ENCODE peak calls at places on chromosomes 1 and 21, in seven cellular contexts. G is activated CD4-positive, alpha-beta memory T cell treated with anti-CD3 and anti-CD28 coated beads, Interleukin-2, amount 10 ng/mL, durations not matched to agents 7 days and 5 days; B is HEK293T; Q is H54; C is immature natural killer cell; W is OCI-LY7; D is fibroblast of pulmonary artery. V is an unnamed sample.

GRCh38 chr1:160665330-160666078 is 18.7 kb upstream of the SLAMF1 start:
- DNase-seq in G (peak; percentile 64), B (no peak), Q (no peak), C (peak; percentile 23), W (peak; percentile 25), D (peak; percentile 77), V (peak; percentile 22)

GRCh38 chr1:99004270-99005141 is at the start of gene PLPPR5:
- DNase-seq in G (no peak), B (peak; percentile 55), Q (no peak), C (no peak), W (no peak), D (peak; percentile 26), V (no peak)

GRCh38 chr1:185539277-185539943 is 194.8 kb upstream of the HMCN1 start:
- DNase-seq in G (no peak), B (no peak), Q (no peak), C (no peak), W (no peak), D (no peak), V (no peak)

GRCh38 chr1:51331206-51332100 is 1.1 kb upstream of the TTC39A start:
- DNase-seq in G (no peak), B (peak; percentile 59), Q (peak; percentile 91), C (no peak), W (no peak), D (peak; percentile 41), V (peak; percentile 60)

GRCh38 chr1:59917026-59917784 is 9.4 kb downstream of the CYP2J2 start:
- DNase-seq in G (no peak), B (no peak), Q (no peak), C (no peak), W (no peak), D (no peak), V (no peak)

GRCh38 chr1:7224644-7225043 is 439.4 kb downstream of the CAMTA1 start:
- DNase-seq in G (no peak), B (no peak), Q (no peak), C (no peak), W (no peak), D (no peak), V (peak; percentile 69)

GRCh38 chr1:58524353-58524945 is 22.1 kb downstream of the OMA1 start:
- DNase-seq in G (no peak), B (no peak), Q (no peak), C (no peak), W (no peak), D (peak; percentile 61), V (no peak)

GRCh38 chr1:966135-966602 is at the start of gene PLEKHN1:
- DNase-seq in G (peak; percentile 61), B (no peak), Q (peak; percentile 80), C (no peak), W (no peak), D (no peak), V (peak; percentile 89)

GRCh38 chr1:113255728-113256347 is 134.5 kb upstream of the MAGI3 start:
- DNase-seq in G (no peak), B (no peak), Q (no peak), C (no peak), W (no peak), D (no peak), V (no peak)

GRCh38 chr1:220776254-220776653 is 10.5 kb upstream of the MTARC1 start:
- DNase-seq in G (no peak), B (no peak), Q (no peak), C (no peak), W (no peak), D (no peak), V (no peak)

GRCh38 chr1:209673631-209674417 is 1.4 kb upstream of the G0S2 start:
- DNase-seq in G (no peak), B (no peak), Q (no peak), C (no peak), W (no peak), D (peak; percentile 49), V (no peak)

GRCh38 chr1:215128514-215128913 is 46.0 kb downstream of the KCNK2 start:
- DNase-seq in G (no peak), B (no peak), Q (no peak), C (no peak), W (no peak), D (no peak), V (peak; percentile 7)

GRCh38 chr1:218339267-218339831 is 5.8 kb upstream of the TGFB2 start:
- DNase-seq in G (no peak), B (no peak), Q (no peak), C (no peak), W (peak; percentile 35), D (peak; percentile 69), V (peak; percentile 40)

GRCh38 chr1:244273845-244274619 is 177.7 kb downstream of the ADSS2 start:
- DNase-seq in G (peak; percentile 25), B (no peak), Q (peak; percentile 67), C (no peak), W (no peak), D (peak; percentile 98), V (peak; percentile 44)

GRCh38 chr21:33969600-33969999 is 54.0 kb upstream of the ATP5PO start:
- DNase-seq in G (no peak), B (no peak), Q (no peak), C (no peak), W (no peak), D (no peak), V (no peak)

V was measured in RPMI8226.